ENCODE peak calls at places on chromosomes 12 and 14, in nine cellular contexts. C, R, K, P, E, N, Z, U and D are unnamed samples.

GRCh38 chr14:75715926-75716780 is 55.1 kb downstream of the TTLL5 start:
- DNase-seq in N (no peak), R (no peak), U (no peak), K (no peak), C (no peak), E (no peak), P (peak), Z (no peak), D (no peak)

GRCh38 chr12:102811125-102811737 is 105.8 kb downstream of the PAH start:
- DNase-seq in E (peak), K (peak), R (peak), U (no peak), Z (no peak), C (no peak), P (no peak), N (peak), D (no peak)

GRCh38 chr12:119842380-119842779 is 34.7 kb downstream of the CIT start:
- DNase-seq in R (no peak), Z (no peak), C (no peak), P (no peak), U (no peak), E (no peak), N (no peak), K (no peak), D (no peak)

GRCh38 chr12:115259968-115260806 is 576.2 kb upstream of the TBX3 start:
- DNase-seq in E (no peak), U (no peak), P (no peak), C (no peak), Z (no peak), K (no peak), R (no peak), N (no peak), D (no peak)

GRCh38 chr14:31025335-31026075 is at the start of gene AP4S1:
- DNase-seq in C (peak), E (peak), N (peak), U (peak), Z (peak), R (peak), K (peak), P (no peak), D (peak)

GRCh38 chr14:23492618-23493272 is 23.2 kb downstream of the NGDN start:
- DNase-seq in U (no peak), K (no peak), Z (no peak), C (no peak), R (no peak), P (peak), E (no peak), N (no peak), D (no peak)

GRCh38 chr12:21615441-21615840 is 10.8 kb upstream of the GYS2 start:
- DNase-seq in R (no peak), C (no peak), E (no peak), N (peak), K (no peak), P (no peak), Z (peak), U (no peak), D (no peak)

GRCh38 chr12:68591716-68592437 is 18.8 kb upstream of the RAP1B start:
- DNase-seq in C (no peak), N (peak), U (no peak), R (no peak), P (no peak), K (no peak), Z (no peak), E (peak), D (no peak)

GRCh38 chr12:108560321-108560721 is 652 bp downstream of the SART3 start:
- DNase-seq in P (peak), U (no peak), E (no peak), R (no peak), K (no peak), N (no peak), Z (no peak), C (no peak), D (no peak)

GRCh38 chr14:52802597-52802996 is 11.2 kb upstream of the GNPNAT1 start:
- DNase-seq in R (no peak), P (peak), K (no peak), C (no peak), N (no peak), Z (no peak), U (no peak), E (no peak), D (no peak)

GRCh38 chr12:114853003-114853529 is 169.1 kb upstream of the TBX3 start:
- DNase-seq in U (no peak), R (no peak), P (peak), E (no peak), K (no peak), C (no peak), Z (no peak), N (no peak), D (no peak)

GRCh38 chr12:54385251-54385914 is 850 bp upstream of the ZNF385A start:
- DNase-seq in K (no peak), R (peak), C (peak), P (no peak), N (no peak), E (peak), Z (no peak), U (no peak), D (no peak)

GRCh38 chr14:99276482-99276881 is 4.5 kb upstream of the BCL11B start:
- DNase-seq in K (no peak), P (no peak), N (no peak), Z (no peak), R (no peak), E (no peak), U (no peak), C (no peak), D (no peak)

GRCh38 chr12:6912164-6912956 is 2.0 kb upstream of the ENO2 start:
- DNase-seq in P (no peak), U (no peak), E (no peak), C (no peak), Z (no peak), K (no peak), R (no peak), N (no peak), D (no peak)

GRCh38 chr12:15435597-15435996 is 113.3 kb downstream of the PTPRO start:
- DNase-seq in C (no peak), U (no peak), Z (no peak), R (peak), E (no peak), N (no peak), K (no peak), P (peak), D (no peak)

GRCh38 chr12:39626033-39626814 is 6.6 kb upstream of the ABCD2 start:
- DNase-seq in P (no peak), U (no peak), C (no peak), N (no peak), E (no peak), Z (no peak), R (no peak), K (no peak), D (no peak)

GRCh38 chr12:57864382-57864781 is 17.9 kb upstream of the CTDSP2 start:
- DNase-seq in U (no peak), C (no peak), E (no peak), Z (no peak), K (peak), P (no peak), R (peak), N (no peak), D (no peak)

GRCh38 chr12:1277905-1278304 is 286.9 kb downstream of the ERC1 start:
- DNase-seq in N (peak), U (no peak), P (no peak), C (peak), R (no peak), K (no peak), Z (no peak), E (peak), D (no peak)

GRCh38 chr12:110203546-110203945 is 77.5 kb upstream of the ATP2A2 start:
- DNase-seq in P (no peak), U (no peak), R (no peak), N (no peak), E (no peak), K (no peak), C (no peak), Z (no peak), D (no peak)

GRCh38 chr14:75648066-75648838 is 12.4 kb downstream of the ERG28 start:
- DNase-seq in N (no peak), Z (no peak), E (no peak), R (peak), P (peak), U (peak), C (no peak), K (peak), D (no peak)

GRCh38 chr12:10249690-10250455 is 37.2 kb downstream of the GABARAPL1 start:
- DNase-seq in P (no peak), E (no peak), U (no peak), K (no peak), R (no peak), N (no peak), Z (no peak), C (no peak), D (no peak)

GRCh38 chr12:14256139-14256538 is 109.3 kb upstream of the ATF7IP start:
- DNase-seq in R (no peak), Z (no peak), E (no peak), N (peak), C (no peak), P (peak), K (no peak), U (no peak), D (no peak)

GRCh38 chr12:21169878-21170472 is 39.0 kb downstream of the SLCO1B1 start:
- DNase-seq in K (peak), U (no peak), P (peak), E (peak), C (peak), R (peak), Z (no peak), N (no peak), D (peak)

GRCh38 chr14:36502558-36503508 is 17.2 kb downstream of the NKX2-1 start:
- DNase-seq in K (no peak), E (no peak), C (no peak), N (no peak), U (no peak), Z (no peak), P (no peak), R (no peak), D (no peak)

GRCh38 chr14:76998777-76999366 is 29.6 kb downstream of the IRF2BPL start:
- DNase-seq in K (no peak), N (no peak), Z (no peak), R (no peak), C (no peak), P (no peak), U (no peak), E (no peak), D (no peak)

GRCh38 chr12:57744194-57744776 is 554 bp upstream of the TSPAN31 start:
- DNase-seq in Z (no peak), K (peak), C (no peak), P (peak), N (peak), U (peak), E (peak), R (no peak), D (no peak)